ENCODE peak calls at places on chromosomes 6 and 20, in nine cellular contexts. B is effector memory CD4-positive, alpha-beta T cell; X is OCI-LY7; H is ovary; K is upper lobe of right lung; S is heart left ventricle; F is right atrium auricular region; V is adrenal gland; U is CD4-positive, CD25-positive, alpha-beta regulatory T cell. R is an unnamed sample. For H3K4me1 and H3K36me3, the result is how much of the 10 kb centered on the place peaks cover.

GRCh38 chr20:50645253-50646068 is 45.9 kb downstream of the RIPOR3 start:
- DNase-seq in F (no peak), U (no peak), H (peak), B (no peak), S (peak), V (peak), X (no peak), K (peak), R (peak)

GRCh38 chr6:12748815-12749521 is 32.4 kb downstream of the PHACTR1 start:
- DNase-seq in K (peak), F (no peak), X (no peak), S (no peak), V (no peak), U (no peak), H (no peak), B (no peak), R (no peak)

GRCh38 chr6:31474871-31475286 is 23.1 kb upstream of the MICB start:
- DNase-seq in H (no peak), U (no peak), B (no peak), X (no peak), V (no peak), K (no peak), F (no peak), S (no peak), R (no peak)

GRCh38 chr6:15516378-15516777 is 146.4 kb downstream of the DTNBP1 start:
- DNase-seq in H (no peak), S (no peak), K (no peak), B (no peak), F (no peak), X (no peak), U (no peak), V (no peak), R (no peak)

GRCh38 chr6:14704383-14705271 is 541.2 kb upstream of the JARID2 start:
- DNase-seq in S (no peak), X (no peak), B (no peak), F (no peak), V (no peak), U (no peak), H (no peak), K (no peak), R (no peak)

GRCh38 chr6:43838276-43839036 is 68.4 kb downstream of the VEGFA start:
- DNase-seq in K (no peak), B (no peak), X (peak), U (peak), V (peak), F (peak), S (peak), H (no peak), R (peak)

GRCh38 chr6:47743744-47744143 is 38.1 kb upstream of the OPN5 start:
- DNase-seq in X (no peak), B (no peak), U (no peak), S (no peak), F (no peak), K (no peak), V (no peak), H (no peak), R (no peak)

GRCh38 chr20:24109537-24109936 is 121.0 kb upstream of the GGTLC1 start:
- DNase-seq in H (no peak), U (no peak), X (no peak), F (no peak), B (no peak), V (no peak), K (no peak), S (no peak), R (no peak)

GRCh38 chr20:25233016-25233772 is 14.7 kb upstream of the PYGB start:
- DNase-seq in S (peak), V (no peak), X (no peak), H (no peak), U (no peak), F (peak), K (peak), B (no peak), R (peak)

GRCh38 chr6:42659806-42660205 is 62.6 kb downstream of the PRPH2 start:
- DNase-seq in V (no peak), X (no peak), U (no peak), F (no peak), S (no peak), K (no peak), H (no peak), B (no peak), R (no peak)

GRCh38 chr6:26196846-26197683 is 109.8 kb downstream of the HFE start:
- DNase-seq in B (peak), V (peak), U (peak), H (peak), F (peak), X (peak), S (peak), K (no peak), R (peak)

GRCh38 chr6:79617521-79617941 is 13.6 kb upstream of the SH3BGRL2 start:
- DNase-seq in F (no peak), S (no peak), U (no peak), K (no peak), H (no peak), X (no peak), V (no peak), B (no peak), R (no peak)

GRCh38 chr6:37648465-37649330 is 49.0 kb downstream of the MDGA1 start:
- DNase-seq in F (no peak), H (peak), K (peak), B (no peak), V (no peak), X (no peak), U (peak), S (no peak), R (peak)

GRCh38 chr20:31661625-31662371 is 24.1 kb downstream of the COX4I2 start:
- DNase-seq in B (peak), U (peak), F (peak), K (peak), X (peak), S (peak), H (peak), V (peak), R (peak)

GRCh38 chr20:5135363-5136012 is 8.7 kb downstream of the CDS2 start:
- DNase-seq in S (peak), B (no peak), K (no peak), F (no peak), U (no peak), X (no peak), V (peak), H (no peak), R (no peak)

GRCh38 chr20:55978550-55978949 is 26.8 kb downstream of the CBLN4 start:
- DNase-seq in S (no peak), X (no peak), B (no peak), K (no peak), V (no peak), U (no peak), F (no peak), H (no peak), R (no peak)

GRCh38 chr20:46004813-46005505 is 3.7 kb upstream of the MMP9 start:
- DNase-seq in U (peak), X (peak), H (no peak), K (no peak), F (no peak), S (peak), V (peak), B (no peak), R (peak)

DNA sequence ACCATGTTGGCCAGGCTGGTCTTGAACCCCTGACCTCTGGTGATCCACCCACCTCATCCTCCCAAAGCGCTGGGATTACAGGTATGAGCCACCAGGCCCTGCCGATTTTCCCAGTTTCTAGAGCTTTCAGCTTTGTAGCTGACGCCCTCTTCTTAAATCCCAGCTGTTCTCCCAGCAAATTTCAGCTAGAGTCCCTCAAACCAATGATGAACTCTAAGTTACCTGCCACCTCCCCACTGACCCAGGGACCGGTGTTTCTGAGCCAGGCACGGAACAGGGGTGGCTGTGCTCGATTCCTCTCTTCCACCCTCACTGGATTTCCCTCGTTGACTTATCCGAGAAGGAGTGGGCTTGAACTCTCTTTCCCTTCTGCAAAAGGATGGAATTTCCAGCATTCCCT is 39.1 kb downstream of the SUN5 start:
- DNase-seq in K (peak), F (no peak), S (no peak), V (no peak), H (no peak), B (no peak), X (no peak), U (no peak), R (no peak)
- H3K4me1 ChIP-seq in K (under half), F (under half), S (under half), V (under half), H (under half), B (half or more), X (under half), U (half or more), R (under half)

GRCh38 chr6:108711094-108711493 is 137.1 kb upstream of the ARMC2 start:
- DNase-seq in V (no peak), S (no peak), K (no peak), X (no peak), B (no peak), F (peak), U (no peak), H (no peak), R (no peak)

GRCh38 chr6:108710560-108710959 is 137.7 kb upstream of the ARMC2 start:
- DNase-seq in B (no peak), V (no peak), S (no peak), U (no peak), F (peak), H (no peak), K (no peak), X (no peak), R (no peak)

GRCh38 chr6:108711831-108712230 is 136.4 kb upstream of the ARMC2 start:
- DNase-seq in U (no peak), X (no peak), S (no peak), H (no peak), V (no peak), F (peak), B (no peak), K (no peak), R (no peak)

GRCh38 chr6:108710046-108710445 is 138.2 kb upstream of the ARMC2 start:
- DNase-seq in B (no peak), S (no peak), F (peak), U (no peak), X (no peak), V (no peak), K (no peak), H (no peak), R (peak)

DNA sequence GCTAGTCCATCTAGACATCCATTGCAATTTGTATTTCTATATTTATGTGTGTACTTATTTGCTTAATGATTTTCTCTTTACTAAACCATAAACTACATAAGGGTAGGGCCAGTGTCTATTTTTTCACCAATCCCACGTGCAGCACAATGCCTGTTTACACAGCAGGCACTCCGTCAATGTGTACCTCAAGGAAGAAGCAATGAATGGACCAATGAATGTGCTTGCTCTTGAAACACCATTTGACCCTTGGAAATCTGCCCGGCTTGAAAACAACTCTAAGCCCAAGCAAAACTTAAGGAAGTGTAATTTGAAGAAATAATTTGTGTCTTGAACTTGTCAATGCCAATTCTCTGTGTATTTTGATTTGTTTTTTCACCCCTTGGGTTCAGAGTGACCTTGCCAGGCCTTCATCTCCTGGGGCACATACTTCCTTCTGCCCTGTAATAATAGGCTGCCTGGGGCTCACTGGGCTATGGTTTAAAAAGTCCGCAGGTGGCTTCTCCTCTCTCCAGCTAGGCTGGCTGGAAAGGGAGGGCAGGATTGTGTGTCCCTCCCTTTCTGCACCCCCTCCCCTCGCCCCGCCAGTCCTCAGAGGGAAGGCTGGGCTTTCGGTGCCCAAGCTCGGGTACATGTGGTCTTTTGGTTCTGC is 140.8 kb upstream of the ARMC2 start:
- DNase-seq in B (no peak), U (no peak), H (no peak), V (no peak), X (no peak), K (no peak), S (no peak), F (peak), R (peak)
- H3K36me3 ChIP-seq in B (under half), U (under half), H (under half), V (under half), X (under half), K (under half), S (under half), F (under half), R (under half)

GRCh38 chr6:33425668-33426577 is 6.1 kb downstream of the SYNGAP1 start:
- DNase-seq in U (peak), X (peak), B (peak), V (peak), K (peak), S (peak), F (peak), H (peak), R (peak)

GRCh38 chr6:33420493-33421343 is 853 bp downstream of the SYNGAP1 start:
- DNase-seq in K (no peak), X (peak), F (no peak), V (no peak), U (no peak), H (no peak), S (no peak), B (no peak), R (no peak)

GRCh38 chr6:33424855-33425667 is 5.2 kb downstream of the SYNGAP1 start:
- DNase-seq in F (no peak), U (no peak), B (no peak), K (no peak), V (no peak), S (no peak), X (no peak), H (peak), R (no peak)

GRCh38 chr6:33421344-33421643 is 1.4 kb downstream of the SYNGAP1 start:
- DNase-seq in F (no peak), V (no peak), B (no peak), K (no peak), X (no peak), H (no peak), U (no peak), S (no peak), R (no peak)

GRCh38 chr6:33423777-33424176 is 3.9 kb downstream of the SYNGAP1 start:
- DNase-seq in S (no peak), F (no peak), K (no peak), B (no peak), X (no peak), U (no peak), H (no peak), V (no peak), R (no peak)
- H3K4me1 ChIP-seq in S (under half), F (under half), K (under half), B (under half), X (under half), U (half or more), H (under half), V (under half), R (under half)

GRCh38 chr20:34089655-34090324 is 22.3 kb downstream of the EIF2S2 start:
- DNase-seq in U (no peak), X (no peak), H (no peak), F (no peak), V (no peak), K (no peak), B (no peak), S (peak), R (peak)
- H3K36me3 ChIP-seq in U (half or more), X (half or more), H (under half), F (half or more), V (under half), K (half or more), B (half or more), S (half or more), R (half or more)

GRCh38 chr6:113636357-113636824 is 220.8 kb upstream of the MARCKS start:
- DNase-seq in U (no peak), B (no peak), X (no peak), V (no peak), S (no peak), K (no peak), H (no peak), F (no peak), R (no peak)
- H3K4me1 ChIP-seq in U (under half), B (under half), X (half or more), V (under half), S (under half), K (under half), H (under half), F (under half), R (under half)

GRCh38 chr6:4550227-4550597 is 226.0 kb upstream of the CDYL start:
- DNase-seq in U (no peak), V (no peak), X (no peak), F (no peak), B (no peak), K (no peak), S (no peak), H (no peak), R (no peak)
- H3K36me3 ChIP-seq in U (under half), V (under half), X (under half), F (under half), B (under half), K (under half), S (under half), H (under half), R (under half)